ENCODE peak calls at places on chromosomes 13 and 19, in seven cellular contexts. H is H1, Q is HCT116, K is HepG2, G is SK-N-SH, A is GM12878, E is K562. B is an unnamed sample.

GRCh38 chr13:91228083-91228482 is 119.4 kb upstream of the MIR17HG start:
- DNase-seq in H (no peak), Q (no peak), K (no peak), G (no peak), A (no peak), E (no peak), B (no peak)

GRCh38 chr13:71860547-71861131 is 6.4 kb downstream of the DACH1 start:
- DNase-seq in H (no peak), Q (no peak), K (no peak), G (no peak), A (no peak), E (no peak), B (no peak)

GRCh38 chr19:5116292-5116691 is 147.4 kb downstream of the KDM4B start:
- DNase-seq in H (no peak), Q (no peak), K (no peak), G (no peak), A (no peak), E (no peak), B (no peak)

GRCh38 chr13:60158321-60158801 is 5.4 kb downstream of the DIAPH3 start:
- DNase-seq in H (no peak), Q (no peak), K (no peak), G (no peak), A (no peak), E (no peak), B (no peak)

GRCh38 chr13:76730220-76730619 is 156.0 kb downstream of the KCTD12 start:
- DNase-seq in H (no peak), Q (no peak), K (no peak), G (no peak), A (no peak), E (no peak), B (no peak)

GRCh38 chr13:98411617-98412310 is 165.1 kb downstream of the STK24 start:
- DNase-seq in H (no peak), Q (no peak), K (no peak), G (no peak), A (no peak), E (no peak), B (no peak)

GRCh38 chr13:44147222-44147621 is 226.4 kb upstream of the SERP2 start:
- DNase-seq in H (no peak), Q (no peak), K (no peak), G (no peak), A (no peak), E (no peak), B (no peak)

GRCh38 chr19:56291857-56292256 is 19.3 kb downstream of the EDDM13 start:
- DNase-seq in H (no peak), Q (no peak), K (no peak), G (no peak), A (no peak), E (no peak), B (no peak)

GRCh38 chr19:19149402-19149801 is 11.1 kb upstream of the TMEM161A start:
- DNase-seq in H (no peak), Q (no peak), K (no peak), G (no peak), A (no peak), E (no peak), B (no peak)

GRCh38 chr19:31955061-31955460 is 390.3 kb upstream of the ZNF507 start:
- DNase-seq in H (no peak), Q (no peak), K (no peak), G (no peak), A (no peak), E (no peak), B (no peak)

GRCh38 chr19:1809663-1810062 is 2.4 kb downstream of the ATP8B3 start:
- DNase-seq in H (no peak), Q (no peak), K (no peak), G (no peak), A (no peak), E (no peak), B (no peak)

GRCh38 chr13:84774111-84774510 is 891.8 kb upstream of the SLITRK1 start:
- DNase-seq in H (no peak), Q (no peak), K (no peak), G (no peak), A (no peak), E (no peak), B (no peak)

GRCh38 chr19:41910240-41910991 is 17.8 kb downstream of the ERFL start:
- DNase-seq in H (no peak), Q (no peak), K (no peak), G (no peak), A (no peak), E (no peak), B (no peak)

GRCh38 chr13:74929436-74929835 is 552.5 kb downstream of the TBC1D4 start:
- DNase-seq in H (no peak), Q (no peak), K (no peak), G (no peak), A (no peak), E (no peak), B (no peak)

GRCh38 chr13:53499551-53499950 is 470.9 kb downstream of the OLFM4 start:
- DNase-seq in H (no peak), Q (no peak), K (no peak), G (no peak), A (no peak), E (no peak), B (no peak)

GRCh38 chr13:48333976-48334375 is 30.4 kb downstream of the RB1 start:
- DNase-seq in H (no peak), Q (no peak), K (no peak), G (no peak), A (no peak), E (no peak), B (no peak)

GRCh38 chr13:52010890-52011689 is at the start of gene ATP7B:
- DNase-seq in H (peak; percentile 82), Q (no peak), K (peak; percentile 49), G (peak; percentile 57), A (no peak), E (peak; percentile 29), B (no peak)

GRCh38 chr13:34414616-34415015 is 527.5 kb upstream of the NBEA start:
- DNase-seq in H (no peak), Q (no peak), K (no peak), G (no peak), A (no peak), E (no peak), B (no peak)
- TF ChIP-seq JUND in H (no peak), Q (no peak), K (no peak), G (no peak), A (no peak), E (no peak), B (no peak)

DNA sequence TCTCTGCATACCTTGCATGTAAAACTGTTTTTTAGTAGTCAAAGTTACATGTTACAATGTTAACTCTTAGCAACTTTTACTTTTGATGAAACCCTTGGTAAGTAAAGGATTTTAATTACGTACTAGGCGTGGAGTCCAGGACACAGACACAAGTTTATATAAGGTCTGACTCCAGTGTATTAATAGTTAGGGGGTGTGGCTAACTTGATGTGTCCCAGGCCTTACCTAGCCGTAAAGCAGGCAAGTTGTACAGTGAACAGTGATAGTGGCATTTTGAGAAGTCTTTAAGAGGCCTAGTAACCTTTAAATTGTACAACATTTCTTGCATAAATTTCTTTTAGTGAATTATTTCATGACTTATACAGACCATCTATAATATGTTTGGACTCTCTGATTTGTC is 5.9 kb downstream of the ZNF714 start:
- DNase-seq in H (no peak), Q (no peak), K (no peak), G (no peak), A (no peak), E (no peak), B (no peak)
- TF ChIP-seq JUND in H (no peak), Q (no peak), K (no peak), G (no peak), A (no peak), E (no peak), B (no peak)

DNA sequence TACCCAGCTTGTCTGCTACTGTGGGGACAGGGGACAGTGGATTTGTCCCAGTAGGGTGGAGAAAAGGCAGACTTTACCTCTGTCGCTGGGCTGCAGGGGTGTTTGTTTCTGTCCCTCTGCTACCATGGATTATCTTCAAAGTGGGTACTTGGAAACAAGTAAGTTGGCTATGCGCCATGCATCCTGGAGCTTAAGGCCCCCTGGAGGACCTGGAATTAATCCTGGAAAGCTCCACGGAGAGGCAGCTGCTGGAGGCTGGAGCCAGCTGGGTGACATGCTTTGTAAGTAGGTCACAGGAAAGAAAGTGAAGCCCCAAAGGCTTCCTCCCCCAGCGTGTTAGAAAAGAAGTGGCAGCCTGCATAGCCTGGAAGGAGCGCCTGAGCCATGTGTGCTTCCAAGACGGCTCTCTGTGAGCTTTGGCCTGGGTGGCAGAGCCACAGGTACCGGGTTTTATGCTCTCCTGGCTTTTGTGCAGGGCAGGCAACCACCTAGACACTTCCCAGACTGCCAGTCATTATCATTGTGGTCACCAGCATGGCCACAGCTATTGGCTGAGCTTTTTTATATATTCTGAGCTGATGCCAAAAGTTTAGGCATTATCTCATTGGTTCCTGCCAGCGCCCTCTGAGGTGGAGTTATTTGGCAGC is 9.5 kb downstream of the B3GLCT start:
- DNase-seq in H (no peak), Q (no peak), K (no peak), G (peak; percentile 83), A (no peak), E (no peak), B (no peak)
- TF ChIP-seq JUND in H (no peak), Q (no peak), K (no peak), G (no peak), A (no peak), E (no peak), B (no peak)

GRCh38 chr13:56020425-56020824 is 1120.3 kb upstream of the PRR20A start:
- DNase-seq in H (no peak), Q (no peak), K (no peak), G (no peak), A (no peak), E (no peak), B (no peak)
- TF ChIP-seq JUND in H (no peak), Q (no peak), K (no peak), G (no peak), A (no peak), E (no peak), B (no peak)

GRCh38 chr13:79937311-79938243 is 403.3 kb downstream of the SPRY2 start:
- DNase-seq in H (no peak), Q (no peak), K (no peak), G (no peak), A (no peak), E (no peak), B (no peak)
- TF ChIP-seq JUND in H (no peak), Q (no peak), K (no peak), G (no peak), A (no peak), E (no peak), B (no peak)

GRCh38 chr13:37666036-37666435 is 67.5 kb upstream of the POSTN start:
- DNase-seq in H (no peak), Q (no peak), K (no peak), G (no peak), A (no peak), E (no peak), B (no peak)
- TF ChIP-seq JUND in H (no peak), Q (no peak), K (no peak), G (no peak), A (no peak), E (no peak), B (no peak)

GRCh38 chr13:72960114-72960513 is 98.7 kb upstream of the KLF5 start:
- DNase-seq in H (no peak), Q (no peak), K (no peak), G (no peak), A (no peak), E (no peak), B (no peak)
- TF ChIP-seq JUND in H (no peak), Q (no peak), K (no peak), G (no peak), A (no peak), E (no peak), B (no peak)

GRCh38 chr13:67137044-67137735 is 92.9 kb downstream of the PCDH9 start:
- DNase-seq in H (no peak), Q (no peak), K (no peak), G (no peak), A (no peak), E (no peak), B (no peak)
- TF ChIP-seq JUND in H (no peak), Q (no peak), K (no peak), G (no peak), A (no peak), E (peak; percentile 10), B (no peak)